ENCODE peak calls at places on chromosome 5, in five cellular contexts. H, L, N, T and I are unnamed samples.

GRCh38 chr5:72167257-72167656 is 60.0 kb downstream of the MAP1B start:
- DNase-seq in T (no peak), L (no peak), N (no peak), H (no peak), I (no peak)

GRCh38 chr5:142432369-142432863 is 107.6 kb upstream of the SPRY4 start:
- DNase-seq in N (no peak), T (no peak), H (no peak), L (peak; percentile 86), I (peak; percentile 71)

GRCh38 chr5:142327111-142327842 is 2.5 kb upstream of the SPRY4 start:
- DNase-seq in H (no peak), L (no peak), N (no peak), T (no peak), I (no peak)

GRCh38 chr5:145478651-145479050 is 356.5 kb downstream of the PRELID2 start:
- DNase-seq in N (no peak), T (no peak), L (no peak), H (no peak), I (no peak)

GRCh38 chr5:104951829-104952228 is 1389.2 kb upstream of the NUDT12 start:
- DNase-seq in N (no peak), L (no peak), T (no peak), H (no peak), I (peak; percentile 5)

GRCh38 chr5:89484962-89485361 is 602.0 kb upstream of the MEF2C start:
- DNase-seq in T (no peak), N (no peak), L (no peak), H (no peak), I (no peak)

GRCh38 chr5:72093824-72094223 is 13.5 kb upstream of the MAP1B start:
- DNase-seq in N (no peak), T (no peak), L (no peak), H (no peak), I (no peak)

GRCh38 chr5:82405618-82406199 is 127.6 kb upstream of the RPS23 start:
- DNase-seq in H (no peak), L (no peak), T (no peak), N (no peak), I (peak; percentile 35)

GRCh38 chr5:62690421-62690820 is 111.8 kb downstream of the LRRC70 start:
- DNase-seq in T (no peak), N (no peak), L (no peak), H (no peak), I (no peak)

GRCh38 chr5:119212666-119213065 is 141.8 kb downstream of the DMXL1 start:
- DNase-seq in H (no peak), L (no peak), N (no peak), T (no peak), I (no peak)

GRCh38 chr5:14869286-14870164 is 2.1 kb downstream of the ANKH start:
- DNase-seq in H (no peak), N (no peak), L (no peak), T (no peak), I (no peak)

GRCh38 chr5:151670953-151671636 is 15.6 kb downstream of the SPARC start:
- DNase-seq in N (no peak), L (no peak), T (no peak), H (no peak), I (no peak)

GRCh38 chr5:1111727-1112289 is at the start of gene SLC12A7:
- DNase-seq in H (peak; percentile 71), T (peak; percentile 38), N (no peak), L (peak; percentile 81), I (peak; percentile 79)

GRCh38 chr5:135254183-135254582 is 144.8 kb downstream of the MACROH2A1 start:
- DNase-seq in N (no peak), L (no peak), T (no peak), H (no peak), I (no peak)

GRCh38 chr5:126435261-126435660 is 12.1 kb downstream of the GRAMD2B start:
- DNase-seq in N (no peak), H (no peak), T (no peak), L (no peak), I (no peak)

GRCh38 chr5:126435714-126436113 is 12.5 kb downstream of the GRAMD2B start:
- DNase-seq in T (no peak), L (no peak), N (no peak), H (no peak), I (no peak)

GRCh38 chr5:126438267-126438666 is 15.1 kb downstream of the GRAMD2B start:
- DNase-seq in L (no peak), N (no peak), H (no peak), T (no peak), I (no peak)

GRCh38 chr5:126437706-126438105 is 14.5 kb downstream of the GRAMD2B start:
- DNase-seq in N (no peak), T (no peak), L (no peak), H (no peak), I (no peak)

DNA sequence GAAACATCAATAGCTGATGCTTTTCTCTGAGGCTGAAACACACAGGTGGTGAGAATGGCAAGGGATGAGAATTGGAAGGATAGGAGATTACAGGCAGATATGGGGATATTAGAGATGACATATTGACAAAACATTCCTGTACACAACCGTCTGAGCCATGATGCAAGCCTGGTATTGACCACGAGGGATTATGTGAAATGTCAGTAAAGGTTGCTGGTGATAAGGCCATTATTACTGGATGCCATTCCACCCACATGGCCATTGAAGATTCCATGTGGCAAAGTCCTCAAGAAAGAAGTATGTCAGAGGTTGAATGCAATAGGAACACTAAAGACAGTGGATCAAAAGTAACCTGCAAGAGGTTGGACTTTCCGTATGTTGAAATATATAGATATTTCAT is 15.7 kb downstream of the GRAMD2B start:
- DNase-seq in H (no peak), N (no peak), T (no peak), L (no peak), I (no peak)
- H3K27ac ChIP-seq in H (no peak overlapping the region), N (no peak overlapping the region), T (no peak overlapping the region), L (no peak overlapping the region), I (no peak overlapping the region)

DNA sequence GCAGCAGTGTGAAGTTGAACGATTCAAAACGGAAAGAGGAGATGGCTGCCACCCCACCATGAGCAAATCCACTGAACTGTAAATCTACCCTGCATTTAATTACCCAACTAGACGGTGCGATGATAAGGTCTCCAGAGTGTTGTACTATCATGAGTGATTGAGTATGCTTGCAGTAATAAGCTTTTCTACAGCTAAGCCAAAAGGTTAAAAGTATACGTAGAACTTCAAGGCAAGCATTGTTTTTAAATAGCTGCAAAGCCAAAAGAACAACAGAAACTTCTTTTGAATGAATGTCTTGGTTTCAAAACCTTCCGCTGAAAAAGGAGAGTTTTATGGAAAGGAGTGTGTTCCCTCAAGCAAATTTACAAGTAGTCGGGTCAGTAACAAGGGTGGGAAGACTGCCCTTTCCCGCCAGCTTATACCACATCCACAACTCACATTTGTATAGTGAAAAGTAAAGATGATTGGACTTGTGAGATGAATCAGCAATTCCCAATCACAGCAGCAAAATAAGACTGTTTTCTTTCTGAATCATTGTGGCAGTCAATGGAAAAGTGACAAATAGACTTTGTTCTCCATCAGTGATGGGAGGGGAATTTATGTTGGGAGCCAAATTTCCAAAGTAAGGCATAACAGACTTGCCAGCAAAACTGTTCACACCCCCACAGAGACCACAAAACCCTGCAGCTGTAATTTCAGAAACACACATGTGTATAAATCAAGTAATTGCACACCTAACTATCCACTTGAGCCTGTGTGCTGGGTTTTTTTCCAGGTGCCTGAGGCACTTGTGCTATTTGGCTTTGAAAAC is 407.8 kb upstream of the GRAMD2B start:
- DNase-seq in T (no peak), H (no peak), N (no peak), L (no peak), I (no peak)
- TF ChIP-seq EP300 in T (no peak), H (no peak), N (no peak), L (no peak), I (no peak)

GRCh38 chr5:57853929-57854697 is 371.5 kb upstream of the ACTBL2 start:
- DNase-seq in L (no peak), H (no peak), N (no peak), T (no peak), I (no peak)

GRCh38 chr5:57858905-57859304 is 376.3 kb upstream of the ACTBL2 start:
- DNase-seq in L (no peak), H (no peak), N (no peak), T (no peak), I (no peak)

GRCh38 chr5:57859626-57860025 is 377.0 kb upstream of the ACTBL2 start:
- DNase-seq in T (no peak), H (no peak), L (no peak), N (no peak), I (no peak)

GRCh38 chr5:57855831-57856230 is 373.2 kb upstream of the ACTBL2 start:
- DNase-seq in T (no peak), H (no peak), L (no peak), N (no peak), I (no peak)

DNA sequence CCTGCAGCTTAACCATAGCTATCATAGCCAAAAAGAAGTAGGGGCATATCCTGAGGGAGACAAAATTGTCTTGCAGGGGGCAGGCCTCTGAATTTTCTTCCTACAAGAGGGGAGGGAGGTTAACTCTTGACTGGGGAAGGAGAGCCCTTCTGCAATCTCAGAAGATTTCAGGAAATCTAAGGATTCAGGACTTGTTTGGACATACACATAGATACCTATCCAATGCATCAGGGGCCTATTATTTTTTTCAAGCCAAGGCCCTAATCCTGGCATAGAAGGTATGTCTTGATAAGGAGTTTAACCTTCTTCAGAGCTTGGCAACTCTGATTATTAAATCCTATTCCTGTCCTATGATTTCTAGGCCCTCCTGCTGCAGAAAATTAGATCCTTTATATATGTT is 375.1 kb upstream of the ACTBL2 start:
- DNase-seq in N (no peak), L (no peak), T (no peak), H (no peak), I (no peak)
- H3K27ac ChIP-seq in N (no peak overlapping the region), L (no peak overlapping the region), T (no peak overlapping the region), H (no peak overlapping the region), I (no peak overlapping the region)

GRCh38 chr5:36240779-36241635 is 718 bp downstream of the NADK2 start:
- DNase-seq in L (peak; percentile 64), T (peak; percentile 60), N (peak; percentile 23), H (peak; percentile 83), I (peak; percentile 61)

GRCh38 chr5:36242534-36243144 is 914 bp upstream of the NADK2 start:
- DNase-seq in L (no peak), T (peak; percentile 5), H (peak; percentile 43), N (no peak), I (no peak)

GRCh38 chr5:36243653-36244052 is 1.9 kb upstream of the NADK2 start:
- DNase-seq in N (no peak), T (no peak), L (no peak), H (no peak), I (no peak)

GRCh38 chr5:36244076-36244475 is 2.4 kb upstream of the NADK2 start:
- DNase-seq in L (no peak), N (no peak), H (no peak), T (no peak), I (no peak)

GRCh38 chr5:36241636-36242533 is at the start of gene NADK2:
- DNase-seq in T (peak; percentile 96), L (peak; percentile 94), N (peak; percentile 92), H (peak; percentile 97), I (peak; percentile 95)
- TF ChIP-seq EP300 in T (no peak), L (no peak), N (peak; percentile 85), H (no peak), I (no peak)

GRCh38 chr5:148910216-148910615 is 83.8 kb downstream of the ADRB2 start:
- DNase-seq in N (no peak), L (no peak), H (no peak), T (no peak), I (no peak)
- H3K27ac ChIP-seq in N (peak overlapping the region; percentile 61), L (peak overlapping the region; percentile 26), H (no peak overlapping the region), T (no peak overlapping the region), I (peak overlapping the region; percentile 80)